ENCODE peak calls at places on chromosomes 4 and X, in nine cellular contexts. T is A549, J is SK-N-SH, P is ovary, L is sigmoid colon, N is tibial nerve, Q is suprapubic skin, Y is K562, K is transverse colon. S is an unnamed sample. For H3K4me1, the result is how much of the 10 kb centered on the place peaks cover.

GRCh38 chrX:103158317-103158621 is 56.6 kb upstream of the BEX4 start:
- DNase-seq in T (no peak), J (no peak), P (no peak), L (no peak), N (no peak), Q (no peak), Y (no peak), K (no peak), S (no peak)

GRCh38 chr4:59646082-59646481 is 1554.0 kb upstream of the ADGRL3 start:
- DNase-seq in T (no peak), J (no peak), P (no peak), L (no peak), N (no peak), Q (no peak), Y (no peak), K (no peak), S (no peak)

GRCh38 chr4:16685536-16685935 is 212.9 kb downstream of the LDB2 start:
- DNase-seq in T (no peak), J (no peak), P (no peak), L (no peak), N (no peak), Q (no peak), Y (no peak), K (no peak), S (no peak)

GRCh38 chr4:185305979-185306442 is 89.7 kb downstream of the LRP2BP start:
- DNase-seq in T (no peak), J (no peak), P (no peak), L (no peak), N (no peak), Q (no peak), Y (no peak), K (no peak), S (no peak)

GRCh38 chr4:147683172-147683571 is 791 bp downstream of the PRMT9 start:
- DNase-seq in T (no peak), J (peak), P (no peak), L (peak), N (peak), Q (no peak), Y (peak), K (peak), S (no peak)

GRCh38 chr4:7206385-7206784 is 14.0 kb downstream of the SORCS2 start:
- DNase-seq in T (no peak), J (no peak), P (peak), L (no peak), N (no peak), Q (no peak), Y (peak), K (no peak), S (no peak)

GRCh38 chrX:151700581-151700980 is 5.3 kb downstream of the PRRG3 start:
- DNase-seq in T (no peak), J (no peak), P (no peak), L (no peak), N (no peak), Q (no peak), Y (no peak), K (no peak), S (peak)

GRCh38 chrX:35439692-35440091 is 358.4 kb upstream of the MAGEB16 start:
- DNase-seq in T (no peak), J (no peak), P (no peak), L (no peak), N (no peak), Q (no peak), Y (no peak), K (no peak), S (no peak)

GRCh38 chrX:43971966-43972961 is 926 bp downstream of the NDP start:
- DNase-seq in T (no peak), J (no peak), P (no peak), L (no peak), N (no peak), Q (no peak), Y (no peak), K (no peak), S (no peak)

GRCh38 chr4:117466388-117466787 is 381.0 kb upstream of the TRAM1L1 start:
- DNase-seq in T (no peak), J (no peak), P (no peak), L (no peak), N (no peak), Q (no peak), Y (no peak), K (no peak), S (no peak)

GRCh38 chr4:68693325-68694075 is 23.0 kb upstream of the UGT2B15 start:
- DNase-seq in T (no peak), J (no peak), P (no peak), L (no peak), N (no peak), Q (no peak), Y (no peak), K (no peak), S (no peak)

GRCh38 chr4:119729815-119730643 is 101.4 kb upstream of the PDE5A start:
- DNase-seq in T (peak), J (peak), P (no peak), L (no peak), N (no peak), Q (no peak), Y (no peak), K (peak), S (no peak)

GRCh38 chrX:68794486-68794885 is 34.3 kb upstream of the EFNB1 start:
- DNase-seq in T (no peak), J (no peak), P (no peak), L (no peak), N (no peak), Q (no peak), Y (no peak), K (no peak), S (no peak)

GRCh38 chr4:129240816-129241215 is 144.9 kb downstream of the C4orf33 start:
- DNase-seq in T (no peak), J (no peak), P (no peak), L (no peak), N (peak), Q (no peak), Y (no peak), K (no peak), S (no peak)

GRCh38 chr4:151215295-151215694 is 61.7 kb upstream of the PRSS48 start:
- DNase-seq in T (no peak), J (no peak), P (no peak), L (no peak), N (no peak), Q (no peak), Y (peak), K (no peak), S (no peak)

GRCh38 chr4:79788884-79789283 is 284.1 kb downstream of the ANTXR2 start:
- DNase-seq in T (no peak), J (no peak), P (no peak), L (no peak), N (no peak), Q (no peak), Y (no peak), K (no peak), S (no peak)

GRCh38 chrX:43882294-43882681 is at the start of gene MAOB:
- DNase-seq in T (no peak), J (peak), P (peak), L (peak), N (no peak), Q (peak), Y (peak), K (peak), S (peak)

GRCh38 chrX:129158505-129158904 is 364.8 kb downstream of the SMARCA1 start:
- DNase-seq in T (no peak), J (no peak), P (no peak), L (no peak), N (no peak), Q (no peak), Y (no peak), K (no peak), S (no peak)

GRCh38 chr4:115101675-115102074 is 11.7 kb downstream of the NDST4 start:
- DNase-seq in T (no peak), J (no peak), P (no peak), L (no peak), N (no peak), Q (no peak), Y (no peak), K (no peak), S (no peak)

GRCh38 chr4:169902658-169903345 is 123.4 kb downstream of the MFAP3L start:
- DNase-seq in T (no peak), J (no peak), P (no peak), L (no peak), N (no peak), Q (no peak), Y (no peak), K (no peak), S (no peak)

GRCh38 chrX:3227526-3227925 is 118.9 kb downstream of the MXRA5 start:
- DNase-seq in T (no peak), J (no peak), P (no peak), L (no peak), N (no peak), Q (no peak), Y (no peak), K (no peak), S (no peak)

GRCh38 chrX:21375795-21376069 is 1.5 kb downstream of the CNKSR2 start:
- DNase-seq in T (peak), J (peak), P (no peak), L (no peak), N (no peak), Q (no peak), Y (no peak), K (no peak), S (no peak)

GRCh38 chr4:60589425-60589824 is 610.7 kb upstream of the ADGRL3 start:
- DNase-seq in T (no peak), J (no peak), P (no peak), L (no peak), N (no peak), Q (no peak), Y (no peak), K (no peak), S (no peak)

GRCh38 chr4:30719363-30720020 is 677 bp upstream of the PCDH7 start:
- DNase-seq in T (peak), J (peak), P (peak), L (peak), N (no peak), Q (peak), Y (no peak), K (peak), S (no peak)

GRCh38 chr4:6509587-6509986 is 37.2 kb upstream of the PPP2R2C start:
- DNase-seq in T (peak), J (no peak), P (no peak), L (peak), N (no peak), Q (peak), Y (no peak), K (no peak), S (no peak)

GRCh38 chr4:113901994-113902787 is 77.3 kb downstream of the ARSJ start:
- DNase-seq in T (no peak), J (no peak), P (no peak), L (no peak), N (no peak), Q (no peak), Y (no peak), K (peak), S (peak)

GRCh38 chr4:189396435-189396834 is 544.2 kb upstream of the FRG1 start:
- DNase-seq in T (no peak), J (no peak), P (no peak), L (no peak), N (no peak), Q (no peak), Y (no peak), K (no peak), S (no peak)

GRCh38 chrX:75181721-75182120 is 25.6 kb upstream of the ABCB7 start:
- DNase-seq in T (no peak), J (no peak), P (no peak), L (no peak), N (no peak), Q (no peak), Y (no peak), K (no peak), S (no peak)

GRCh38 chr4:80197132-80197573 is at the start of gene PRDM8:
- DNase-seq in T (no peak), J (peak), P (no peak), L (peak), N (no peak), Q (no peak), Y (no peak), K (no peak), S (peak)

GRCh38 chrX:29852767-29853166 is 362.6 kb upstream of the MAGEB2 start:
- DNase-seq in T (no peak), J (no peak), P (no peak), L (no peak), N (no peak), Q (no peak), Y (no peak), K (no peak), S (no peak)

DNA sequence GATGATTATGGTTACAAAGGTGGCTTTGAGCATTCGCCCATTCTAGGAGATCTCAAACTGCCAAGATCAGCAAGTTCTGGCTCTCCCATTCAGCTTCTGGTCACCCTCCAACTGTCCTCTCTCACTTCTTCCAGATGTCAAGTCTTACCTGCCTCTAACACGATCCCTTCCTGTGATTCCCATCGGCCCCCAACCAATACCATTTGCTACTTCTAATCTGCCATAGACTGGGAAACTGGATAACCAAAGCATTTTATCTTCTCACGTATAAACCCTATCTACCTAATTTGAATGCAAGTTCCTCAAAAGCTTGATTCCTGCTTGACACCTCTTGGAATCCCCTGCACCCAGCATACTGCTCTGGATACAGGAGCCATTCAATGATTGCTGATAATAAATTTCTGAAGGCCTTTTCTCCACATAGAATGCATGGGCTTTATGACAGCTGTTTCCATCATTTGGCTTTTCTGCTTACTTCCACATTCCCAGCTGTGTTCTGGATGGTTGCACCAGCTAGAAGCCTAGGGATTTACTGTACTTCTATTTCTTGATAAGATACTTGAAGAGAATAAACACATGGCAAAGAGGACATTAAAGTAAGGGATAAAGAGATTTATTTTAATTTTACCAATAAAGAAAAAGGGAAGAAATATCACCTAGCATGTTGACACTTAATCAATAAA is 9.7 kb downstream of the GPC4 start:
- DNase-seq in T (no peak), J (no peak), P (no peak), L (no peak), N (no peak), Q (no peak), Y (no peak), K (no peak), S (no peak)
- TF ChIP-seq EP300 in T (no peak), J (no peak), P (no peak), L (no peak), N (no peak), Q (no peak), Y (no peak), K (no peak), S (no peak)

GRCh38 chr4:108129226-108129625 is 39.5 kb downstream of the LEF1 start:
- DNase-seq in T (no peak), J (no peak), P (no peak), L (no peak), N (no peak), Q (no peak), Y (no peak), K (no peak), S (no peak)
- H3K4me1 ChIP-seq in T (under half), J (under half), P (under half), L (under half), N (under half), Q (under half), Y (under half), K (under half), S (under half)

GRCh38 chrX:110418220-110418856 is 59.7 kb downstream of the RTL9 start:
- DNase-seq in T (peak), J (peak), P (peak), L (no peak), N (peak), Q (no peak), Y (peak), K (no peak), S (peak)

GRCh38 chrX:110417128-110417527 is 58.5 kb downstream of the RTL9 start:
- DNase-seq in T (no peak), J (peak), P (no peak), L (no peak), N (no peak), Q (no peak), Y (no peak), K (no peak), S (no peak)

GRCh38 chrX:110421499-110422455 is 63.1 kb downstream of the RTL9 start:
- DNase-seq in T (no peak), J (no peak), P (no peak), L (no peak), N (no peak), Q (no peak), Y (no peak), K (no peak), S (peak)

GRCh38 chrX:110418857-110419249 is 60.2 kb downstream of the RTL9 start:
- DNase-seq in T (no peak), J (no peak), P (no peak), L (no peak), N (no peak), Q (no peak), Y (peak), K (no peak), S (no peak)

DNA sequence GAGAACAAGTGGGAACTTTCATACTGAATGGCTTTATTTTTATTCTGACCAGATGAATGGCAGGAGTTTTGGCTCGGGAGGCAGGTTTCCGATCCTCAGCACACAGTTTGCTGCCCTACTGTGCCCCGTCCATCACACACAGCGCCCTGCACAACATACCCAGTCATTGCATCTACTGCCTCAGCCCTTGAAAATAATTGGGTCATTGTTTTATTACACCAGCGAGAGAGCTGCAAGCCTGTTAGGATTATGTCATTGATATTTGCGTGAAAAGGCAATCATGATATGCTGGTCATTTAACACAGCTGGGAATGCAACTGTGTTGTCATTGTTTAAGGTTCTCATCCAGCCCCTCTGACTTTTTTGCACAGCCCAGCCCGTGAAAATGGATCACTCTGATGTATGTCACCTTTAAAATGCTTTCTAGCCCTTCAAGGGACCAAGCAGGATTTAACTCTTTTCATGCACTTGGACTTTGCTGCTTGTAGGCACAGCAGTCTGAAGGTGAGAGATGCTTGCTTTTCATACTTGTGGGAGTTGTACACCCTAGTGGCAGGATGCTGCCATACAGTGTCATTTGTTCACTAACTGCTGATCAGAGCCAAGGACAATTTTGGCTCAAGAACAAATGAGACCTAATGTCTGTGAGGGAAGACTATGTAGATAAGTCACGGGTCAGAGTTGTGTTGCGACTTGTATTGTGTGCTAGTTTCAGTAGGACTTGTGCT is 62.3 kb downstream of the RTL9 start:
- DNase-seq in T (peak), J (no peak), P (no peak), L (no peak), N (no peak), Q (no peak), Y (peak), K (no peak), S (no peak)
- TF ChIP-seq CTCF in T (no peak), J (peak), P (no peak), L (no peak), N (no peak), Q (no peak), Y (peak), K (no peak), S (no peak)

GRCh38 chr4:27702710-27703431 is 842.2 kb downstream of the STIM2 start:
- DNase-seq in T (no peak), J (peak), P (no peak), L (no peak), N (no peak), Q (no peak), Y (no peak), K (no peak), S (no peak)

GRCh38 chr4:27703771-27704170 is 843.1 kb downstream of the STIM2 start:
- DNase-seq in T (no peak), J (no peak), P (no peak), L (no peak), N (no peak), Q (no peak), Y (no peak), K (no peak), S (no peak)

DNA sequence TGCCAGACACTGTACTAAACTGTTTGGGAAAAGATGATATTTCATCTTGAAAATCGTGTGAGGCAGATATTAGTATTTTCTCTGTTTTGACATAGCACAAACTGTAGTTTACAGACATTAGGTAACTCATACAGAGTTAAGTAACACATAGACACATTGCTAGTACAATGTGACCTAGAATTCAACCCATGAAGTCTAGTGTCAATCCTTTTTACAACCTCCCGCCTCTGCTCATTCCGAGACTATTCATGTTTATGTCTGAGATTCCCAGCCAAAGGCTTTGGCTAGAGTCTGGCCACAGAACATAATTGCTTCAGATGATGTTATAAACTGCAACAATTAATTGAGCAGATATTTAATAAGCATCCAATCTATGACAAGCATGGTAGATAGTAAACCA is 840.9 kb downstream of the STIM2 start:
- DNase-seq in T (no peak), J (no peak), P (no peak), L (no peak), N (no peak), Q (no peak), Y (no peak), K (no peak), S (no peak)
- TF ChIP-seq EP300 in T (no peak), J (no peak), P (no peak), L (no peak), N (no peak), Q (no peak), Y (no peak), K (no peak), S (no peak)

GRCh38 chr4:1715002-1715761 is 3.1 kb upstream of the SLBP start:
- DNase-seq in T (no peak), J (no peak), P (peak), L (no peak), N (no peak), Q (no peak), Y (no peak), K (peak), S (no peak)
- H3K4me1 ChIP-seq in T (under half), J (under half), P (under half), L (half or more), N (under half), Q (half or more), Y (under half), K (under half), S (under half)

GRCh38 chr4:1092026-1092982 is 21.1 kb downstream of the RNF212 start:
- DNase-seq in T (no peak), J (no peak), P (no peak), L (no peak), N (no peak), Q (peak), Y (no peak), K (no peak), S (peak)
- TF ChIP-seq CTCF in T (no peak), J (no peak), P (no peak), L (no peak), N (no peak), Q (no peak), Y (peak), K (no peak), S (no peak)

DNA sequence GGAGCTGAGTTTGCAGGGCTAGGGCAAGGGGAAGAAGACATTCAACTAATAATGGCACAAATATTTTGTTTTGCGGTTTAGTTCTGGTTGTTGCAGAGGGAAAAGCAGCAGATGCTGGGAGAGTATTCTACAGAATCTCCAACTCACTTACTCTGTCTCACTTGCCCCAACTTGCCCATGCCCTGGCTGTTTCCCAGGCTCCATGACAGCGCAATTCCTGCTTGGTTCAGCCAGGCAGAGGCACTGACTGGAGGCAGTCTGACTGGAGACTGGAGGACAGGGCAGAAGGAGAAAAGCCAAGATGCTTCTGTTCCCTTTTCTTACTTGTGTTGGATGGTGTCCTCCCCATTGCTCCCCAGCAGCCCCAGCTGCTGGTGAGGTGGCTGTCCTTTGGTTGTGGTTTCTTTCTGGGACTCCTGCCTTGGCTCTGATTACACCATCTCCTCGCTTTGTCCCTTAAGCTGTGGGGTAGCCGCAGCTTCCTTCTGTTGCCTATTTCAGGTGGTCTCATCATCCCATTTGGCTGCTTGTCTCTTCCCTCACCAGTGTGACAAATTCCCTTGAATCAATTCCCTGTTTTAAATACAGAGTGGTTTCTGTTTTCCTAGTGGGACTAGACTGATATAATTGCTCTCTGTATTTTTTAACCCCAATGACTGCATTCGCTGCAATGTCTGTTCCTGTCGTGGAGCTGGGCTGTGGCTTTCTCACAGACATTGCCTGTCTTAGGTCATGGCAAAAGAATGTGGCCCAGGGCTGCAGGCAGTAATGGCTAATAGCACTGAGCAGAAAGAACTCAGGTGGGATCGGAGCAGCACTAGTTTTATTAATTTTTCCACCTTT is 24.2 kb upstream of the RASL11B start:
- DNase-seq in T (no peak), J (no peak), P (no peak), L (no peak), N (no peak), Q (no peak), Y (no peak), K (no peak), S (no peak)
- TF ChIP-seq EP300 in T (no peak), J (no peak), P (no peak), L (no peak), N (no peak), Q (no peak), Y (no peak), K (no peak), S (no peak)